ENCODE peak calls at places on chromosomes 6 and 20, in seven cellular contexts. U is OCI-LY7, L is endodermal cell, F is neural progenitor cell, N is AG04450, J is AG10803, A is HFF-Myc. M is an unnamed sample.

GRCh38 chr6:6811151-6812002 is 222.9 kb downstream of the LY86 start:
- DNase-seq in U (no peak), L (peak; percentile 83), F (peak; percentile 47), N (no peak), J (peak; percentile 33), A (no peak), M (no peak)

GRCh38 chr6:155040154-155040553 is 45.0 kb downstream of the TIAM2 start:
- DNase-seq in U (no peak), L (no peak), F (no peak), N (no peak), J (no peak), A (no peak), M (no peak)

GRCh38 chr6:170453586-170454511 is 99.3 kb downstream of the PSMB1 start:
- DNase-seq in U (no peak), L (peak; percentile 42), F (no peak), N (no peak), J (no peak), A (no peak), M (no peak)

GRCh38 chr6:43790031-43790430 is 20.0 kb downstream of the VEGFA start:
- DNase-seq in U (no peak), L (no peak), F (no peak), N (no peak), J (peak; percentile 78), A (no peak), M (no peak)

GRCh38 chr6:156873654-156874380 is 96.6 kb downstream of the ARID1B start:
- DNase-seq in U (no peak), L (peak; percentile 34), F (no peak), N (no peak), J (no peak), A (no peak), M (no peak)

GRCh38 chr6:34559651-34560365 is 3.7 kb upstream of the SPDEF start:
- DNase-seq in U (no peak), L (peak; percentile 78), F (no peak), N (no peak), J (no peak), A (no peak), M (no peak)

GRCh38 chr6:153677522-153677921 is 361.5 kb upstream of the OPRM1 start:
- DNase-seq in U (no peak), L (no peak), F (no peak), N (no peak), J (no peak), A (no peak), M (no peak)

GRCh38 chr6:27669278-27669797 is 196.4 kb upstream of the ZNF184 start:
- DNase-seq in U (no peak), L (no peak), F (peak; percentile 35), N (no peak), J (no peak), A (no peak), M (no peak)

GRCh38 chr6:147001621-147002020 is 202.6 kb upstream of the STXBP5 start:
- DNase-seq in U (no peak), L (no peak), F (no peak), N (no peak), J (peak; percentile 43), A (no peak), M (no peak)

DNA sequence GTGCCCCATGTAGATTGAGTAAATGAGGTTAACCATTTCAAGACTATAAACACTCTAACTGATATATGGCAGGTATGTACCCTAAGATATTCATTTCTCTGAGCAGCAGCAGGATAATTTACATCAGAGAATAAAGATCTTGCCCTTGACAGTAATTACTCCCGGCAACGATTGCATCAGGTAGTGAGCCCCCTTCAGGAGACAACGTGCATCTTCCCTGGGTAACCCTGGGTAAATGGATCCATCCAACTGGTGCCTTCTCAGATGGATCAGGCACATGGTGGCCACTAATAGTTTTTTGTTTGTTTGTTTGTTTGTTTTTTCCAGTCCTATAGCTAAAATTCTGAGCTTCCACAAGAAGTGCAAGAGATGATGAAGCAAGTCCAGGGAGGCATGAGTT is 469.4 kb upstream of the SLC35B3 start:
- DNase-seq in U (peak; percentile 12), L (peak; percentile 74), F (peak; percentile 18), N (no peak), J (no peak), A (no peak), M (no peak)
- TF ChIP-seq CTCF in U (peak; percentile 73), L (peak; percentile 82), F (peak; percentile 56), N (no peak), J (no peak), A (peak; percentile 39), M (no peak)

GRCh38 chr20:59940129-59940955 is at the start of the genes FAM217B and PPP1R3D:
- DNase-seq in U (peak; percentile 92), L (peak; percentile 98), F (peak; percentile 91), N (peak; percentile 91), J (peak; percentile 98), A (peak; percentile 74), M (peak; percentile 90)
- TF ChIP-seq CTCF in U (peak; percentile 34), L (peak; percentile 31), F (peak; percentile 18), N (peak; percentile 12), J (no peak), A (no peak), M (no peak)

GRCh38 chr6:3782876-3783832 is 31.6 kb upstream of the PXDC1 start:
- DNase-seq in U (no peak), L (no peak), F (no peak), N (peak; percentile 44), J (peak; percentile 66), A (no peak), M (no peak)
- TF ChIP-seq CTCF in U (no peak), L (no peak), F (no peak), N (no peak), J (no peak), A (no peak), M (no peak)

GRCh38 chr20:7989379-7989778 is 30.2 kb downstream of the TMX4 start:
- DNase-seq in U (no peak), L (no peak), F (no peak), N (no peak), J (no peak), A (no peak), M (no peak)
- TF ChIP-seq CTCF in U (peak; percentile 56), L (peak; percentile 55), F (no peak), N (no peak), J (peak; percentile 32), A (no peak), M (no peak)

GRCh38 chr6:166672146-166672545 is 45.1 kb upstream of the RPS6KA2 start:
- DNase-seq in U (no peak), L (no peak), F (no peak), N (no peak), J (no peak), A (no peak), M (no peak)

GRCh38 chr6:166672624-166673165 is 45.6 kb upstream of the RPS6KA2 start:
- DNase-seq in U (no peak), L (no peak), F (no peak), N (no peak), J (no peak), A (no peak), M (no peak)

GRCh38 chr6:166670013-166670412 is 43.0 kb upstream of the RPS6KA2 start:
- DNase-seq in U (no peak), L (no peak), F (no peak), N (no peak), J (no peak), A (no peak), M (no peak)

GRCh38 chr6:166671434-166672061 is 44.5 kb upstream of the RPS6KA2 start:
- DNase-seq in U (peak; percentile 7), L (no peak), F (no peak), N (no peak), J (no peak), A (no peak), M (no peak)

DNA sequence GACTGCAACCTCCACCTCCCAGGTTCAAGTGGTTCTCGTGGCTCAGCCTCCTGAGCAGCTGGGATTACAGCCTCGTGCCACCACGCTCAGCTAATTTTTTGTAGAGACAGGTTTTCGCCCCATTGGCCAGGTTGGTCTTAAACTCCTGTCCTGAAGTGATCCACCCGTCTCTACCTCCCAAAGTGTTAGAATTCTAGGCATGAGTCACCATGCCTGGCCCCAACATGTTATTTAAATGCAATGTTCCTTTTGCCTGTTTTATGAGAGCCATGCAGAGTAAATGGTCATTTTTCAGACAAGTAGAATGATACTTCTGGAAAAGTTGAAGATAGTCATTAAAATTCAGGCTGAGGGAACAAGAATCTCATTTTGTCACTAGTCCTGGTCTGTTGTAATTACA is 43.8 kb upstream of the RPS6KA2 start:
- DNase-seq in U (no peak), L (no peak), F (no peak), N (no peak), J (no peak), A (no peak), M (no peak)
- TF ChIP-seq CTCF in U (no peak), L (no peak), F (no peak), N (no peak), J (no peak), A (no peak), M (no peak)

GRCh38 chr6:78832091-78832808 is 35.1 kb upstream of the IRAK1BP1 start:
- DNase-seq in U (no peak), L (no peak), F (no peak), N (no peak), J (no peak), A (no peak), M (no peak)

GRCh38 chr6:78831492-78831891 is 35.9 kb upstream of the IRAK1BP1 start:
- DNase-seq in U (no peak), L (no peak), F (no peak), N (no peak), J (no peak), A (no peak), M (no peak)

GRCh38 chr6:78836610-78837009 is 30.7 kb upstream of the IRAK1BP1 start:
- DNase-seq in U (no peak), L (no peak), F (no peak), N (no peak), J (no peak), A (no peak), M (no peak)

GRCh38 chr6:78830810-78831209 is 36.5 kb upstream of the IRAK1BP1 start:
- DNase-seq in U (no peak), L (no peak), F (no peak), N (no peak), J (no peak), A (no peak), M (no peak)

DNA sequence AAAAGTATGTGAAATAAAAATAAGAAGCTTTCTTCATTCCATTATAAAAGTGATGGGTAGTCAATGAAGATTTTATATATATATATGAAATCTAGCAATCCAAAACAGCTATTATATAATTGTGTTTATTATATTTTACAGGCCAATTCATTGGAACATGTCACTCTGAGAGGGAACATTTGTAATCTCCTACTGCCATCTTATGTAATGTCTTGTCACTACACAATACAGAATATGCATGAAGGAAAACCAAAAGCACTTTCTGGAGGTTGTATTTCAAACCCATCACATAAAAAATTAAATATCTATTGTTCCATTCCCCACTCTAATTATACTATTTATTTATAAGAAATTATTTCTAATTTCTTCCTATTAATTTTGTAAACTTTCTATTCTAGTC is 31.5 kb upstream of the IRAK1BP1 start:
- DNase-seq in U (no peak), L (no peak), F (no peak), N (no peak), J (peak; percentile 13), A (no peak), M (no peak)
- TF ChIP-seq CTCF in U (peak; percentile 35), L (peak; percentile 49), F (peak; percentile 31), N (peak; percentile 21), J (peak; percentile 41), A (no peak), M (no peak)

DNA sequence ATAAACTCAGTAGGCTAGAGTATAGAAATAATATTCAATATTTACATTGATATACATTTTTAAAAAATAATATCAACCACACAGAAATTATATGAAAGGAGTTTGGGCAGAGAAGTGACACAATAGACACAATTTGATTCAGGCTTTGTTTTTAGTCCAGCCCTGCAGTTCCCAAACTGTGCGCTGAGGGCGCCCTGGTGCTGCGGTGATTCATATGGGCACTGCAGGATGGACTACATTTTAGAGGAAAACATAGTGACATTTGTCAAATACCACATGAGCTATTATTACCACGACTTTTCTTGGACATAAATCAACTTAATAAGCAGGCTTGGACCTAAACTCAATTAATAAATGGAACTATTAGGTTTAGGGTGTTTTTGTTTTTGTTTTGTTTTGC is 364.3 kb upstream of the ID4 start:
- DNase-seq in U (peak; percentile 51), L (peak; percentile 85), F (peak; percentile 15), N (no peak), J (no peak), A (no peak), M (no peak)
- TF ChIP-seq CTCF in U (peak; percentile 83), L (peak; percentile 86), F (peak; percentile 60), N (peak; percentile 16), J (peak; percentile 33), A (no peak), M (no peak)

M was measured in omental fat pad.